ENCODE peak calls at places on chromosomes 5 and 9, in nine cellular contexts. Y, F, M, S, K, O, W, H and I are unnamed samples. For H3K4me1, the result is how much of the 10 kb centered on the place peaks cover.

GRCh38 chr5:144048254-144048856 is 122.1 kb downstream of the YIPF5 start:
- DNase-seq in Y (no peak), F (no peak), M (no peak), S (no peak), K (no peak), O (no peak), W (no peak), H (no peak), I (no peak)

GRCh38 chr5:113232667-113233066 is 202.1 kb downstream of the TSSK1B start:
- DNase-seq in Y (peak), F (no peak), M (no peak), S (peak), K (no peak), O (no peak), W (no peak), H (no peak), I (no peak)

GRCh38 chr5:135126688-135127603 is 92.9 kb upstream of the PITX1 start:
- DNase-seq in Y (no peak), F (no peak), M (no peak), S (no peak), K (no peak), O (no peak), W (no peak), H (no peak), I (no peak)

GRCh38 chr9:92133949-92134604 is 18.9 kb upstream of the SPTLC1 start:
- DNase-seq in Y (peak), F (peak), M (peak), S (peak), K (peak), O (peak), W (peak), H (peak), I (peak)

GRCh38 chr5:175286981-175287380 is 157.0 kb downstream of the DRD1 start:
- DNase-seq in Y (no peak), F (peak), M (no peak), S (no peak), K (no peak), O (no peak), W (no peak), H (no peak), I (no peak)

GRCh38 chr9:120104771-120105170 is 475.2 kb downstream of the CDK5RAP2 start:
- DNase-seq in Y (no peak), F (no peak), M (no peak), S (no peak), K (no peak), O (no peak), W (no peak), H (no peak), I (no peak)

GRCh38 chr5:141508440-141508807 is 19.5 kb downstream of the PCDHGC5 start:
- DNase-seq in Y (peak), F (no peak), M (no peak), S (no peak), K (no peak), O (no peak), W (no peak), H (no peak), I (no peak)

GRCh38 chr9:127707766-127708165 is 978 bp downstream of the CFAP157 start:
- DNase-seq in Y (no peak), F (no peak), M (no peak), S (no peak), K (peak), O (no peak), W (peak), H (peak), I (no peak)

GRCh38 chr5:40984884-40985283 is 75.6 kb downstream of the C7 start:
- DNase-seq in Y (peak), F (peak), M (no peak), S (no peak), K (no peak), O (no peak), W (no peak), H (no peak), I (no peak)

GRCh38 chr9:123359106-123359505 is 3.1 kb downstream of the CRB2 start:
- DNase-seq in Y (no peak), F (no peak), M (no peak), S (no peak), K (no peak), O (no peak), W (no peak), H (no peak), I (no peak)

GRCh38 chr9:29393064-29393463 is 1819.8 kb upstream of the C9orf72 start:
- DNase-seq in Y (no peak), F (peak), M (no peak), S (no peak), K (no peak), O (no peak), W (no peak), H (no peak), I (no peak)

GRCh38 chr5:66223637-66224036 is 79.5 kb downstream of the SREK1 start:
- DNase-seq in Y (peak), F (no peak), M (no peak), S (no peak), K (no peak), O (no peak), W (no peak), H (peak), I (no peak)

GRCh38 chr5:113119271-113119924 is 142.8 kb downstream of the DCP2 start:
- DNase-seq in Y (peak), F (no peak), M (peak), S (peak), K (no peak), O (no peak), W (no peak), H (no peak), I (peak)

GRCh38 chr9:76687861-76688374 is 76.3 kb upstream of the PCA3 start:
- DNase-seq in Y (peak), F (peak), M (peak), S (no peak), K (no peak), O (no peak), W (no peak), H (peak), I (no peak)

GRCh38 chr9:38311382-38312270 is 80.9 kb upstream of the ALDH1B1 start:
- DNase-seq in Y (no peak), F (no peak), M (no peak), S (peak), K (no peak), O (no peak), W (no peak), H (no peak), I (no peak)

GRCh38 chr9:104868303-104868686 is 59.7 kb downstream of the ABCA1 start:
- DNase-seq in Y (no peak), F (no peak), M (no peak), S (no peak), K (no peak), O (no peak), W (no peak), H (no peak), I (no peak)

GRCh38 chr5:125059255-125060050 is 313.0 kb upstream of the ZNF608 start:
- DNase-seq in Y (no peak), F (no peak), M (no peak), S (no peak), K (no peak), O (no peak), W (no peak), H (peak), I (peak)

GRCh38 chr9:12723409-12724028 is 30.3 kb downstream of the TYRP1 start:
- DNase-seq in Y (peak), F (peak), M (no peak), S (no peak), K (no peak), O (no peak), W (no peak), H (peak), I (no peak)

GRCh38 chr5:167305591-167306213 is 985.7 kb upstream of the WWC1 start:
- DNase-seq in Y (no peak), F (no peak), M (no peak), S (no peak), K (no peak), O (no peak), W (no peak), H (no peak), I (no peak)

GRCh38 chr9:81680006-81680405 is 9.3 kb downstream of the TLE1 start:
- DNase-seq in Y (no peak), F (peak), M (no peak), S (no peak), K (no peak), O (no peak), W (no peak), H (no peak), I (no peak)

GRCh38 chr9:78405461-78405860 is 108.5 kb downstream of the PSAT1 start:
- DNase-seq in Y (no peak), F (no peak), M (no peak), S (no peak), K (no peak), O (no peak), W (no peak), H (no peak), I (no peak)

GRCh38 chr5:105350406-105351140 is 1788.0 kb upstream of the NUDT12 start:
- DNase-seq in Y (no peak), F (peak), M (no peak), S (no peak), K (no peak), O (no peak), W (no peak), H (no peak), I (peak)

GRCh38 chr5:110815916-110816605 is 77.3 kb downstream of the SLC25A46 start:
- DNase-seq in Y (no peak), F (no peak), M (no peak), S (no peak), K (no peak), O (no peak), W (no peak), H (no peak), I (no peak)

GRCh38 chr5:172795401-172795977 is 24.5 kb upstream of the DUSP1 start:
- DNase-seq in Y (peak), F (peak), M (peak), S (peak), K (no peak), O (peak), W (no peak), H (no peak), I (peak)

GRCh38 chr9:4313144-4313543 is 13.3 kb upstream of the GLIS3 start:
- DNase-seq in Y (no peak), F (no peak), M (no peak), S (no peak), K (no peak), O (no peak), W (no peak), H (no peak), I (peak)

GRCh38 chr9:105608685-105609598 is 51.0 kb downstream of the FKTN start:
- DNase-seq in Y (peak), F (peak), M (no peak), S (peak), K (no peak), O (no peak), W (peak), H (peak), I (peak)

GRCh38 chr5:109246841-109247592 is 162.8 kb downstream of the PJA2 start:
- DNase-seq in Y (no peak), F (no peak), M (no peak), S (no peak), K (no peak), O (no peak), W (no peak), H (no peak), I (no peak)

GRCh38 chr5:71586052-71586940 is 844 bp upstream of the MCCC2 start:
- DNase-seq in Y (peak), F (peak), M (no peak), S (peak), K (no peak), O (no peak), W (no peak), H (no peak), I (peak)

GRCh38 chr5:107557051-107557658 is 113.6 kb downstream of the EFNA5 start:
- DNase-seq in Y (no peak), F (peak), M (no peak), S (peak), K (no peak), O (peak), W (no peak), H (peak), I (peak)

GRCh38 chr5:14204785-14205321 is 61.7 kb downstream of the TRIO start:
- DNase-seq in Y (peak), F (peak), M (peak), S (peak), K (no peak), O (peak), W (no peak), H (no peak), I (no peak)

GRCh38 chr9:83355024-83355444 is 183.2 kb downstream of the FRMD3 start:
- DNase-seq in Y (peak), F (peak), M (no peak), S (peak), K (no peak), O (no peak), W (no peak), H (no peak), I (peak)

GRCh38 chr5:130720355-130720754 is 444.7 kb downstream of the HINT1 start:
- DNase-seq in Y (peak), F (peak), M (no peak), S (no peak), K (no peak), O (no peak), W (no peak), H (peak), I (no peak)

GRCh38 chr5:116572375-116573278 is 2.0 kb downstream of the SEMA6A start:
- DNase-seq in Y (peak), F (peak), M (peak), S (peak), K (no peak), O (peak), W (no peak), H (no peak), I (peak)

DNA sequence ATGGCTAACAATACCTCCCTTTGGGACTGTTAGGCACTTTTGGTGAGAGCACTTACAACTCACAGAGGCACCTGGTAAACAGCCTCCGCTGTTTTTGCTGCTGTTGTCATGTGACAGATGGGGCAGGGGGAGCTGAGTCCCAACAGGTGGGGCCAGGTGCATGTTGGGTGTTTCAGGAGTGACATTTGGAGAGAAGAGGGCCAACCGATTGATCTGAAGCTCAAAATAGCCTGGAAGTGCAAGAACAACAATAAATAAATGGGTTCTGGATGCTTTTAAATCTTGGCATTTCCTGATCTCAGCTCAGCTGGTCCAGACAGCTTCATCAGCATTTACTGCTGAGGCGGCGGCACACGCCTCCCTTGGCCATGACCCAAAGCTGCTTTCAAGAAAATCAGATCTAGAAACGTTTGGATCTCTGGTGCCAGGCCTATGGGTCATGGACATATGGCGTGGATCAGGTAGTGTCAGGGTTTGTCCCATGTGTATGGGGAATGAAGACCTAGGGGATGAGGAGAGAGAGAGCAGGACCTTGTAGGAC is 70.5 kb downstream of the PPARGC1B start:
- DNase-seq in Y (no peak), F (no peak), M (no peak), S (no peak), K (no peak), O (no peak), W (no peak), H (no peak), I (no peak)
- H3K4me1 ChIP-seq in Y (under half), F (under half), M (under half), S (half or more), K (under half), O (under half), W (under half), H (under half), I (half or more)

DNA sequence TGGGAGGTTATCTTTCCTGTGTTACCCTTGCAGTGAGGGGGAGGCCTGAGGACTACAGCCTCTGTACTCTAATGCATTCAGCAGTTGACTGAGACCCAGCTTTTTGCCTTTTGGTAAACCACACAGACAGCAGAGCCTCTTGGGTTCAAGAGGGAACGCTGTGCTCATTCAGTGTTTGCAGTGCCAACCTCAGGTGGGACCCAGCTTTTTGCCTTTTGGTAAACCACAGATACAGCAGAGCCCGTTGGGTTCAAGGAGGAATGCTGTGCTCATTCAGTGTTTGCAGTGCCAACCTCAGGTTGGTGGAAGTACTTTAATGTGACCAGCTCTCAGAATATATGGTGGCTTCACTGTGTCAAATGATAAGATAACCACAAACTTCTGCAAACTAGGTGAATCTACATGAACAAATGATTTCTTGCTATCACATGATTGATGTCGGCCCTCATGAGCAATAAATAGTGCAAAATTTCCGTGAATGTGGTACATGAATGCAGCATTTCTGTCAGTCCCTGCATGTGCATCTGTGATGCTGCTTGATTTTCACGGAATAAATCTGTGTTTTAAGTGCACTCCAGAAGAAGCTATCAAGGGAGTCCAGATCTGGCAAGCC is 1.7 kb downstream of the IQGAP2 start:
- DNase-seq in Y (no peak), F (no peak), M (no peak), S (no peak), K (no peak), O (no peak), W (no peak), H (no peak), I (no peak)
- H3K4me1 ChIP-seq in Y (under half), F (under half), M (under half), S (under half), K (under half), O (under half), W (under half), H (under half), I (under half)

GRCh38 chr5:148850836-148851235 is 24.4 kb downstream of the ADRB2 start:
- DNase-seq in Y (no peak), F (no peak), M (no peak), S (no peak), K (no peak), O (no peak), W (no peak), H (no peak), I (no peak)
- H3K4me1 ChIP-seq in Y (under half), F (under half), M (under half), S (under half), K (under half), O (under half), W (half or more), H (under half), I (under half)

GRCh38 chr9:36189978-36190377 is 743 bp upstream of the CLTA start:
- DNase-seq in Y (no peak), F (no peak), M (no peak), S (no peak), K (no peak), O (no peak), W (no peak), H (no peak), I (peak)
- H3K4me1 ChIP-seq in Y (under half), F (under half), M (under half), S (under half), K (under half), O (under half), W (under half), H (under half), I (under half)

DNA sequence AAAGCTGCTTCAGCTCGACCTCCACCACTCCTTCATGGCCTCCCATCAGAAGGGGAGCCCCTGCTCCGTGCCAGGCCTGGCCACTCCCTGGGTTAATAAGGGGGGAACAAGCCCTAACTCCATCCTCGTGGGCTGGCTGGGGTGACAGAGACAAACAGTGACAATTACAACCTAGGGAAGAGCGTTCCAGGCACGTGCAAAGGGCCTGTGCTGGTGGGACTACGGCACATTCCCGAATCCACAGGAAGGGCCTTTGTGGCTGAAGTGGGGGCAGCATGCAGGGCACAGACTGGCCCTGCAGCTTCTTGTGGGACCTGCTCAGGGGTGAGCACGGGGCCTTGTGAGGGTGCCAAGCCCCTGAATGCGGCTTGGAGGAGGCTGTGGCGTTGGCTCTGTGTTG is 157.4 kb downstream of the C9orf50 start:
- DNase-seq in Y (no peak), F (no peak), M (no peak), S (no peak), K (no peak), O (no peak), W (no peak), H (no peak), I (no peak)
- H3K4me1 ChIP-seq in Y (under half), F (under half), M (under half), S (under half), K (under half), O (half or more), W (under half), H (half or more), I (half or more)

DNA sequence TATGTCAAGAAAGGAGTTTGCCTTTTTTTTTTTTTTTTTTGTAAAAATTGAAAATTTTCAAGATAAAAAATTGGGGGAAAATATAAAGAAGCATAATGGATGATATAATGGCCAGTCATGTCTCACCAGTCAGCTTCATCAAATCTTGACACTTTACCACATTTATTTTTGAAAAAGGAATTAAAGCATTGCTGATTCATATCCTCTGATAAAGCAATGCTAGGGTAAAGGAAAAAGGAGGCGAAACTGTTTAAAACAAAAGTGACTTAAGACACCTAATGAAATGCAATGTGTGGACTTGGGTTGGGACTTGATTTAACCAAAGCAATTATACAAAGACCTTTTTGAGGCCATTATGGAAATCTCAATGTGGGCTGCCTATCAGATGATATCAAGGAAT is 208.5 kb downstream of the ARHGAP26 start:
- DNase-seq in Y (no peak), F (peak), M (no peak), S (no peak), K (no peak), O (no peak), W (no peak), H (no peak), I (no peak)
- H3K4me1 ChIP-seq in Y (under half), F (half or more), M (under half), S (under half), K (under half), O (under half), W (half or more), H (half or more), I (under half)

DNA sequence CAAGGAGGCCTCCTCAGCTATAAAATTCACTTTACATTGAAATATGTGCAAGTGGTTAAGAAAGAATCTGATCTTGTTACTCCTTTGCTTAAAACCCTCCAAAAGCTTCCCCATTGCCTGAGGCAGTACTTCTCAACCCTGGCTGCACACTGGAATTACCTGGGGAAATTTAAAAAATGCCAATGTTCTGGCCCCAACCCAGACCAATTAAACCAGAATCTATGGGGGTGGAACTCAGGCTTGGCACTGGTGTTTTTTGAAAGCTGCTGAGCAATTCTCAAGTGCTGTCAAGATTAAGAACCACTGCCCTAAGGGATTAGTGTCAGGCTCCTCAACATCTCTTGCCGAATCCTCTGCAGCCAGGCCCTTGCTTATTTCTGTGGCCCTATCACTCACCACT is 269.6 kb downstream of the ELAVL2 start:
- DNase-seq in Y (no peak), F (peak), M (no peak), S (no peak), K (no peak), O (no peak), W (no peak), H (no peak), I (no peak)
- H3K4me1 ChIP-seq in Y (under half), F (under half), M (under half), S (under half), K (under half), O (under half), W (under half), H (under half), I (under half)